ENCODE peak calls at places on chromosome 13, in four cellular contexts. Y is small intestine, Z is cardiac muscle cell, N is aorta. J is an unnamed sample. For H3K36me3 and H3K27me3, the result is how much of the 10 kb centered on the place peaks cover.

GRCh38 chr13:47829684-47830083 is 171.4 kb downstream of the SUCLA2 start:
- DNase-seq in Y (no peak), N (no peak), Z (peak), J (no peak)

GRCh38 chr13:60873116-60873515 is 476.1 kb downstream of the TDRD3 start:
- DNase-seq in Z (no peak), Y (no peak), N (no peak), J (no peak)

GRCh38 chr13:19862511-19863313 is 737 bp downstream of the ZMYM5 start:
- DNase-seq in Y (peak), N (peak), Z (peak), J (peak)

GRCh38 chr13:24301911-24302310 is 7.5 kb upstream of the C1QTNF9 start:
- DNase-seq in Z (no peak), Y (no peak), N (no peak), J (no peak)

GRCh38 chr13:37345869-37346268 is 240.4 kb upstream of the CSNK1A1L start:
- DNase-seq in Z (no peak), N (no peak), Y (no peak), J (no peak)

GRCh38 chr13:35840991-35841604 is 290.1 kb downstream of the DCLK1 start:
- DNase-seq in N (no peak), Y (no peak), Z (no peak), J (no peak)

GRCh38 chr13:32804673-32805260 is 211.5 kb upstream of the KL start:
- DNase-seq in Y (no peak), Z (peak), N (no peak), J (no peak)

GRCh38 chr13:33079960-33080359 is 63.7 kb downstream of the KL start:
- DNase-seq in N (no peak), Z (no peak), Y (no peak), J (no peak)

GRCh38 chr13:95604534-95604915 is 40.0 kb downstream of the DZIP1 start:
- DNase-seq in Y (no peak), Z (no peak), N (no peak), J (no peak)

GRCh38 chr13:64639206-64639605 is 2590.9 kb downstream of the PCDH9 start:
- DNase-seq in Y (no peak), N (no peak), Z (no peak), J (no peak)

GRCh38 chr13:99892189-99892588 is 79.4 kb downstream of the ZIC5 start:
- DNase-seq in Y (no peak), N (no peak), Z (no peak), J (peak)

GRCh38 chr13:39016087-39016486 is 21.8 kb downstream of the PROSER1 start:
- DNase-seq in Z (no peak), N (no peak), Y (no peak), J (no peak)

GRCh38 chr13:41919741-41920487 is 41.0 kb downstream of the VWA8 start:
- DNase-seq in Z (no peak), N (no peak), Y (no peak), J (no peak)

GRCh38 chr13:94433055-94433947 is 46.2 kb downstream of the DCT start:
- DNase-seq in Z (peak), Y (peak), N (no peak), J (peak)

GRCh38 chr13:31046711-31047279 is 114.3 kb downstream of the TEX26 start:
- DNase-seq in Y (peak), N (no peak), Z (peak), J (no peak)

GRCh38 chr13:53200498-53201453 is 172.2 kb downstream of the OLFM4 start:
- DNase-seq in N (peak), Y (peak), Z (peak), J (peak)

GRCh38 chr13:99433543-99434075 is 67.7 kb upstream of the TM9SF2 start:
- DNase-seq in N (no peak), Z (no peak), Y (no peak), J (no peak)

GRCh38 chr13:33537691-33538090 is 252.1 kb upstream of the STARD13 start:
- DNase-seq in Y (no peak), N (no peak), Z (no peak), J (no peak)

GRCh38 chr13:32790731-32791130 is 204.5 kb downstream of the PDS5B start:
- DNase-seq in N (no peak), Y (no peak), Z (peak), J (no peak)

GRCh38 chr13:110503979-110504499 is 57.5 kb downstream of the RAB20 start:
- DNase-seq in Y (peak), Z (no peak), N (no peak), J (no peak)

GRCh38 chr13:23668557-23668956 is 98.3 kb downstream of the TNFRSF19 start:
- DNase-seq in Y (no peak), Z (no peak), N (no peak), J (no peak)

GRCh38 chr13:32535140-32535539 is 3.5 kb downstream of the N4BP2L2 start:
- DNase-seq in N (no peak), Z (no peak), Y (no peak), J (no peak)

GRCh38 chr13:99421271-99421670 is 80.0 kb upstream of the TM9SF2 start:
- DNase-seq in N (no peak), Y (no peak), Z (no peak), J (no peak)

DNA sequence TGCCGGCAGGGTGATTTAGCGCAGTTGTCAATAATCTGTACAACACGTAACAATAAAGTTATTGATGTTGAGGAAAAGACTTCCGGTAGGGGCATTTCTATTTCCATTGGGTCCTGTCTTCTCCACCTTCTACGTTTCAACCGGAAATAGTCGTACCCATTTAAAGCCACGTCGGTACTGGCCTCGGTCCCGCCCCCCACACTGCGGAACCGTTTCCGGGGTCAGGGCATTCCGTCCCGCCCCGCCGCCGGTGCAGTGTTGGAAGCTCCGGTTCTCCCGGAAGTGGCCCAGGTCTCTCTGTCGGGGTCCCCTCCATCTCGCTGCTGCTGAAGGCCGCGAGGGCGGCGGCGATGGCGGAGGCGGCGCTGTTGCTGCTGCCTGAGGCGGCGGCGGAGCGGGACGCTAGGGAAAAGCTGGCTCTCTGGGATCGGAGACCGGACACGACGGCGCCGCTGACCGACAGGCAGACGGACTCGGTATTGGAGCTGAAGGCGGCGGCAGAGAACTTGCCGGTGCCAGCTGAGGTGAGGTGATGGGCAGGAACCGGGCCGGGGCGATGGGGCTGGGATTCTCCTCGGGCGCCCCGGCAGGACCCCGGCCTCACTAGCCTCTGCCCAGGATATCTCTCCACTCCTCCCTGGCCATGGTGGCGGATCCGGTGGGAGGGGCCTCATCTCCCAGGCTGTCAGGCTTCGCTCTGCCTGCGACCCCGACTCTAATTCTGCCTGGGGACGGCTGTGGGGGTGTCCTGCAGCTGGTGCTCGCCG is at the start of gene COG3:
- DNase-seq in N (peak), Z (peak), Y (peak), J (peak)
- H3K36me3 ChIP-seq in N (under half), Z (under half), Y (under half), J (under half)

GRCh38 chr13:49441846-49442245 is 2.0 kb downstream of the CAB39L start:
- DNase-seq in Y (no peak), N (no peak), Z (peak), J (no peak)
- H3K27me3 ChIP-seq in Y (under half), N (under half), Z (under half), J (under half)

GRCh38 chr13:27358420-27358819 is 66.0 kb upstream of the GTF3A start:
- DNase-seq in Z (no peak), N (no peak), Y (no peak), J (peak)

GRCh38 chr13:27359203-27359821 is 65.1 kb upstream of the GTF3A start:
- DNase-seq in N (peak), Y (peak), Z (peak), J (peak)

GRCh38 chr13:27367570-27367969 is 56.8 kb upstream of the GTF3A start:
- DNase-seq in N (no peak), Z (no peak), Y (no peak), J (no peak)

GRCh38 chr13:27360562-27360961 is 63.9 kb upstream of the GTF3A start:
- DNase-seq in N (no peak), Y (no peak), Z (no peak), J (no peak)

DNA sequence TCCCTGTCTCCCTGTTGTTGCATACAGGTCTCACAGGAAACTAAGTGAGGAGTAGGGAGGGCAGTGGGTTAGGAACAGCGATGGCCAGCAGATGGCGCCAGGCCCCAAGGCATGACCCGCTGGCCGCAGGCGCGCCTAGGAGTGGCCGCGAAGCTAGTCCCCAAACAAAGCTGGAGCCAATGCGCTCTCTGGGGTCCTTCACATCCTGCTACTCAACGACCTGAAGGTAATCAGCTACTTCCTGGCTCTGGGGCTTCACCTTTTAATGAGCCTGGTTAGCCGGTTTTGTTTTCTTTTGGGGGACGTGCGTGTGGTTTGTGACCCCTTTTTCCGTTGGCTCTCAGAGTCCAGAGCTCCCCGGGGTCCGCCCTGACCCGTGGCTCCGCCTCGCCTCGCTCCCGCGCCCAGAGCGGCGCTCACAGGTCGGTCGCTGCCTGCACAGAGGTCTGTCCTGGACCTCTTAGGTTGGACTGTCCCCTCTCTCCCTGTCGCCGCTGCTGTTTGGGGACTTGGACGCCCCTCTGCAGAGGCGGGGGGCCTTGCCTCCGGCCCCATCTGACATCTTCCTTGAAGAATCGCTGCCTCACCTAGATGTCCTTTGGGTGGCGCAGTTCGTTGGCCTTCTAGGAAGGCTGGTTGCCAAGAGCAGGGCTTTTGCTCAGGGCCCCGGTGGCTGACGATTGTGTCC is 62.2 kb upstream of the GTF3A start:
- DNase-seq in Z (peak), N (peak), Y (peak), J (peak)
- H3K4me3 ChIP-seq in Z (peak), N (peak), Y (no peak), J (peak)

GRCh38 chr13:98019186-98019585 is 65.7 kb downstream of the IPO5 start:
- DNase-seq in Z (no peak), N (no peak), Y (no peak), J (no peak)
- H3K36me3 ChIP-seq in Z (half or more), N (under half), Y (under half), J (under half)

DNA sequence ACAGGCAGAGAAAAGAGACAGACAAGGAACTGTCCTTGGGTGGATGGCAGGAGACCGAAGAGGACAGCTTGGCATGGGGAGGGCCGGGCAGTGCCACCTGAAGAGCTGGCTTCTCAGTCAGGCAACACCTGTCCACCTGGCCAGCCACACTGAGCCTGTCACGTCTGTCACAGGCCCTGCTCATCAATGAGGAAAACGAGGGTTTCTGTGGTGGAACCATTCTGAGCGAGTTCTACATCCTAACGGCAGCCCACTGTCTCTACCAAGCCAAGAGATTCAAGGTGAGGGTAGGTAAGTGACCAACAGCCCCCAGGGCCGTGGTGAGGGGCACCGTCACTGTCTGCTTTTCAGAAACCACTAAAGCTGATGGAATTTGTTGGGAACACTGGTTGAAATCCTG is 11.2 kb upstream of the PROZ start:
- DNase-seq in Y (no peak), N (no peak), Z (no peak), J (no peak)
- H3K27me3 ChIP-seq in Y (under half), N (under half), Z (under half), J (under half)

DNA sequence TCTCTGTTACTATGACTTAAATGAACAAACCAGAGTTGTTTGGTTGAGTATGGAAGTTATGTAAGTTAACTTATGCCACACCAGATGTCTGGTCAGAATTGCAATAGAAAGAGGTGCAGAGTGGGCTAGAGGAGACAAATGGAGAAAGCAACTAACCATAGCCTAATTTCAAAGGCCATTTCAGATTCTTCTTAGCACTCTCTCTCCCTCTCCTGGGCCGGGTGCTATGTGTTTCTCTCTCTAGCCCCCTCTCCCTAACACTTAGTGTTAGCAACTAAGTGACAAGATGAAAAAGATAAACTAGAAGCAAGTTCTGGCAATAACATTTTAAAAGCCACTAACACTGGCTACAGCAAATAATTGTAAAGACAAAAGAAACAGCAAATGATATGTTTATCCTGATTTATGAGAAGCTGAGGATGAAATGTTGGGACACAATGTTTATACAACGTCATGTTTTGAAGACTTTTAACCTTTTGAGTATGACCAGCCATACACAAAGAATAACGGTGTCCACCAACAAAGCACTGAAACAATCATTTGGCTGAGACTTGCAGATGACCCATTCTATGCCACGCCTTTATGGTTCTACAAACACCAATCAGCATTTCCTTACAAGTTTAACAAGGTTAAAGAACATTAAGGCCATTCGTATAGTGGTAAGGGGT is 18.6 kb downstream of the SERPINE3 start:
- DNase-seq in N (no peak), Y (no peak), Z (no peak), J (no peak)
- H3K4me3 ChIP-seq in N (no peak), Y (no peak), Z (no peak), J (no peak)

DNA sequence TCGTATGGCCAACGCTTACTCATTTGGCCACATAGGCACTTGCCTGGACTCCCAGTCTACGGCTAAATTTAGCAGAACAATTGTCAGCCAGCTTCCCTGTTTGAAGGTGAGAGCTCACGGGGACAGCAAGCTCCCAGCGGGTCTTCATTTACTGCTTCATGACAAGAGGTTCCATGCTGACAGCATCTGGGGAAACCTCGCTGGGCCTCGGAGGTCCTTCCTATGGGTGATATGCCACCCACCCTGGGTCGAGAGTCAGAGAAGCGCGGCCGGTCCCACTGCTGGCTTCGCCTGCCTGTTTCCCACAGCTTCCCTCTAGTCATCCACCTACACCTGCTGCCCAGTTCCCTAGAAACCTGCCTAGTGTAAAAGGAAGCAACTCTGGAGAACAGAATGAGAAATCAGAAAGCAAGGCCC is 504.6 kb downstream of the IRS2 start:
- DNase-seq in Z (no peak), N (no peak), Y (no peak), J (no peak)
- H3K36me3 ChIP-seq in Z (under half), N (under half), Y (under half), J (under half)

GRCh38 chr13:46388308-46388707 is 1.3 kb upstream of the RUBCNL start:
- DNase-seq in Y (no peak), Z (no peak), N (no peak), J (no peak)

GRCh38 chr13:46389985-46390384 is 2.9 kb upstream of the RUBCNL start:
- DNase-seq in N (no peak), Y (peak), Z (no peak), J (no peak)

GRCh38 chr13:46388846-46389245 is 1.8 kb upstream of the RUBCNL start:
- DNase-seq in N (no peak), Z (no peak), Y (no peak), J (no peak)

GRCh38 chr13:46386996-46387851 is at the start of gene RUBCNL:
- DNase-seq in Y (peak), Z (no peak), N (peak), J (peak)

DNA sequence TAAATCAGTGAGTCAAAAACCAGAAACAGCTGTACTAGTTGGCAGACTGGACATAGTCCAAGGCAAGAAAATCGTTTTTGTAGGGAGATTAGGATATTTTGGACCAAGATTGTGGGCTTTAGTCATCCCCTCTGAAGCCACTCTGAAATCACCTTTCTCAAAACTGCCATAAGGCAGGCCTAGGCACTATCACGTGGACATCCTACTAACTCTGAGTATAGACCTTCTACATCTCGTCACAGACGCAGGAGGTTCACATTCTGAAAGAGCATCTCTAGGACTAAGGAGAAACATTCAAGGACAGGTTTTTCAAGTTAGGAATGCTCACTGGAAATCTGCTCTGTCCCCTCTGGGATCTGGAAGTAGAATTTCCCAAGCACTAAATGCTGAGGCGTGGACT is 2.4 kb upstream of the RUBCNL start:
- DNase-seq in Z (no peak), N (no peak), Y (no peak), J (no peak)
- H3K27me3 ChIP-seq in Z (under half), N (under half), Y (under half), J (under half)

DNA sequence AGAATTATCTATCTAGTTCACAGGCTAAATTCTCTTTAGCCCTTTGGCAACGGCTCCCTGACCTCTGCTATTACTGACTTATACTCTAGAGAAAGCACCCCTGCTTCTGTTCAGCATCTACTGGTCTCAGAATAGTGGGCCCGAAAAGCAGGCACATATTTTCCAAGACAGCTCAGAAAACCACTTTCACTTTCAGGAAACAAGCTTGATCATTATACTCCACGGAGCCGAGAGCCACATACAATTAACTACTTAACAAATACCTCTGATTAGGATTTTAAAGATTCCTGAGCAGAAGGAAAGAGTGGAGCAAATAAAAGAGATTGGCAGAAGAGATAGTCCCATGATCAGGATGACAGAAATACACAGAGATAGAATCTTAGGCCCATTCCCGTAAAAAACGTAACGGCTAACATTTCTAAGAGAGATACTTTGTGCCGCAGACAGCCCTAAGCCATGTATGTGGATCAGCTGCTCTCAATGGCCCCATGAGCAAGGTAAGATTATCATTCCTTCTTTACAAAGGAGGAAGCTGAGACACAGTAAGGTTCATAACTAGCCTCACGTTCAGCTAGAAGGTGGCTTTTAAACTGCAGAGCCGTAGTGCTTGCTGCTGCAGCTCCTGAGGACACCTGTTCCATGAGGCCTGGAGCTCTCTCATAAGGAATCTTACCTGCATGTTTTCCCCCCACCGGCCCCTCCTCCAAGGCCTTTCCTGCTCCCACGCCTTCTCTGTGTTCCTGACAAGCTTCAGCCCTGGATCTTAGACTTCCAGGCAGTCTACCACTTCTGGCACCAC is 227.2 kb downstream of the FOXO1 start:
- DNase-seq in Z (peak), Y (peak), N (no peak), J (no peak)
- H3K4me3 ChIP-seq in Z (no peak), Y (no peak), N (no peak), J (no peak)

DNA sequence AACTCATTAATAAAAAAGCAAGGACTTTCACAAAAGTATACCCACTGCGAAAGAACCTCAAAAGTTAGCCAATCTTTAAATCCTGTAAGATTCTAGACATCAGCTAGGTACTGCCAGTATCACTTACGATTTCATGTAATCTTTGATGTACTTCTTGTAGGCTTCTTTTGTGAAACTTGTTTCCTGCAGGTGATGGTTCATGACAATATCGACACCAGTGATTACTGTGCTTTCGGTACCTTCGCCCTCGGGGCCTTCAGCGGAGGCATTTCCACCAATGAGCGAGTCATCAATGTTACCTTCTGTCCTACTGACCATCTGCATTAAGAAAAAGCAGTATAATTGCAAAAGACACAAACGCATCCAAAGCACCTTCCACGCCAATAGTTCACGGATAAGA is 1.1 kb downstream of the TPT1 start:
- DNase-seq in N (no peak), Z (no peak), Y (no peak), J (no peak)
- H3K36me3 ChIP-seq in N (under half), Z (half or more), Y (under half), J (under half)